ENCODE peak calls at places on chromosomes 2 and 18, in seven cellular contexts. One of them, this sample, is unnamed.
A peak's percentile ranks its signal among the peaks of the same experiment; 100 is the strongest.

GRCh38 chr2:35374845-35375244 is 980.7 kb upstream of the CRIM1 start:
- DNase-seq in cardiac muscle cell: no peak
- DNase-seq in choroid plexus epithelial cell: no peak
- DNase-seq in stomach: no peak
- DNase-seq in OCI-LY7: no peak
- DNase-seq in kidney epithelial cell: no peak
- DNase-seq in heart left ventricle: no peak
- DNase-seq in this sample: no peak

GRCh38 chr18:61031626-61032025 is 301.6 kb upstream of the CDH20 start:
- DNase-seq in stomach: no peak
- DNase-seq in OCI-LY7: no peak
- DNase-seq in kidney epithelial cell: no peak
- DNase-seq in heart left ventricle: no peak
- DNase-seq in cardiac muscle cell: no peak
- DNase-seq in choroid plexus epithelial cell: no peak
- DNase-seq in this sample: no peak

GRCh38 chr18:50753311-50753710 is 66.5 kb downstream of the MRO start:
- DNase-seq in stomach: no peak
- DNase-seq in kidney epithelial cell: no peak
- DNase-seq in cardiac muscle cell: no peak
- DNase-seq in choroid plexus epithelial cell: no peak
- DNase-seq in heart left ventricle: no peak
- DNase-seq in OCI-LY7: no peak
- DNase-seq in this sample: no peak

GRCh38 chr18:709771-710170 is 2.7 kb downstream of the ENOSF1 start:
- DNase-seq in stomach: no peak
- DNase-seq in choroid plexus epithelial cell: no peak
- DNase-seq in kidney epithelial cell: no peak
- DNase-seq in heart left ventricle: no peak
- DNase-seq in cardiac muscle cell: no peak
- DNase-seq in OCI-LY7: no peak
- DNase-seq in this sample: no peak

GRCh38 chr2:27958711-27959378 is 68.3 kb downstream of the BABAM2 start:
- DNase-seq in cardiac muscle cell: peak; percentile 29
- DNase-seq in stomach: no peak
- DNase-seq in kidney epithelial cell: no peak
- DNase-seq in choroid plexus epithelial cell: no peak
- DNase-seq in OCI-LY7: no peak
- DNase-seq in heart left ventricle: no peak
- DNase-seq in this sample: no peak

GRCh38 chr2:127348421-127349000 is 39.3 kb downstream of the MAP3K2 start:
- DNase-seq in heart left ventricle: no peak
- DNase-seq in cardiac muscle cell: peak; percentile 66
- DNase-seq in kidney epithelial cell: no peak
- DNase-seq in stomach: no peak
- DNase-seq in choroid plexus epithelial cell: peak; percentile 27
- DNase-seq in OCI-LY7: peak; percentile 22
- DNase-seq in this sample: no peak

GRCh38 chr2:57882895-57883515 is 163.6 kb upstream of the VRK2 start:
- DNase-seq in stomach: no peak
- DNase-seq in OCI-LY7: no peak
- DNase-seq in cardiac muscle cell: peak; percentile 19
- DNase-seq in choroid plexus epithelial cell: no peak
- DNase-seq in kidney epithelial cell: no peak
- DNase-seq in heart left ventricle: no peak
- DNase-seq in this sample: no peak

GRCh38 chr2:114108819-114109416 is 219.0 kb downstream of the ACTR3 start:
- DNase-seq in kidney epithelial cell: no peak
- DNase-seq in OCI-LY7: no peak
- DNase-seq in heart left ventricle: no peak
- DNase-seq in cardiac muscle cell: no peak
- DNase-seq in stomach: no peak
- DNase-seq in choroid plexus epithelial cell: no peak
- DNase-seq in this sample: no peak

GRCh38 chr18:48705043-48705442 is 166.2 kb downstream of the CTIF start:
- DNase-seq in choroid plexus epithelial cell: no peak
- DNase-seq in kidney epithelial cell: no peak
- DNase-seq in heart left ventricle: peak; percentile 18
- DNase-seq in OCI-LY7: no peak
- DNase-seq in stomach: no peak
- DNase-seq in cardiac muscle cell: no peak
- DNase-seq in this sample: no peak

GRCh38 chr2:38754049-38754448 is 2.9 kb upstream of the SRSF7 start:
- DNase-seq in kidney epithelial cell: no peak
- DNase-seq in OCI-LY7: no peak
- DNase-seq in choroid plexus epithelial cell: no peak
- DNase-seq in stomach: no peak
- DNase-seq in cardiac muscle cell: no peak
- DNase-seq in heart left ventricle: no peak
- DNase-seq in this sample: no peak

GRCh38 chr2:238515411-238515810 is 88.7 kb downstream of the ASB1 start:
- DNase-seq in choroid plexus epithelial cell: no peak
- DNase-seq in kidney epithelial cell: no peak
- DNase-seq in heart left ventricle: no peak
- DNase-seq in stomach: no peak
- DNase-seq in cardiac muscle cell: peak; percentile 52
- DNase-seq in OCI-LY7: no peak
- DNase-seq in this sample: no peak

GRCh38 chr2:43133708-43134570 is 92.5 kb downstream of the ZFP36L2 start:
- DNase-seq in choroid plexus epithelial cell: no peak
- DNase-seq in stomach: peak; percentile 62
- DNase-seq in cardiac muscle cell: no peak
- DNase-seq in heart left ventricle: peak; percentile 41
- DNase-seq in kidney epithelial cell: no peak
- DNase-seq in OCI-LY7: peak; percentile 72
- DNase-seq in this sample: no peak

GRCh38 chr2:120999374-121000097 is 263.9 kb downstream of the GLI2 start:
- DNase-seq in stomach: no peak
- DNase-seq in choroid plexus epithelial cell: no peak
- DNase-seq in OCI-LY7: no peak
- DNase-seq in kidney epithelial cell: no peak
- DNase-seq in heart left ventricle: no peak
- DNase-seq in cardiac muscle cell: no peak
- DNase-seq in this sample: peak; percentile 22

GRCh38 chr2:180319586-180320405 is 312.7 kb upstream of the CWC22 start:
- DNase-seq in kidney epithelial cell: no peak
- DNase-seq in choroid plexus epithelial cell: no peak
- DNase-seq in heart left ventricle: no peak
- DNase-seq in OCI-LY7: peak; percentile 27
- DNase-seq in stomach: no peak
- DNase-seq in cardiac muscle cell: no peak
- DNase-seq in this sample: no peak

GRCh38 chr2:218381916-218382366 is at the start of gene SLC11A1:
- DNase-seq in kidney epithelial cell: no peak
- DNase-seq in OCI-LY7: no peak
- DNase-seq in choroid plexus epithelial cell: no peak
- DNase-seq in stomach: peak; percentile 50
- DNase-seq in heart left ventricle: peak; percentile 73
- DNase-seq in cardiac muscle cell: no peak
- DNase-seq in this sample: peak; percentile 79

GRCh38 chr2:84912984-84913383 is 7.5 kb downstream of the TMSB10 start:
- DNase-seq in stomach: no peak
- DNase-seq in choroid plexus epithelial cell: no peak
- DNase-seq in OCI-LY7: no peak
- DNase-seq in heart left ventricle: no peak
- DNase-seq in kidney epithelial cell: no peak
- DNase-seq in cardiac muscle cell: no peak
- DNase-seq in this sample: no peak

GRCh38 chr2:207180741-207181140 is 15.0 kb upstream of the KLF7 start:
- DNase-seq in choroid plexus epithelial cell: peak; percentile 69
- DNase-seq in kidney epithelial cell: no peak
- DNase-seq in stomach: no peak
- DNase-seq in OCI-LY7: no peak
- DNase-seq in cardiac muscle cell: no peak
- DNase-seq in heart left ventricle: no peak
- DNase-seq in this sample: no peak

GRCh38 chr18:33781429-33781828 is 203.4 kb downstream of the ASXL3 start:
- DNase-seq in cardiac muscle cell: no peak
- DNase-seq in kidney epithelial cell: no peak
- DNase-seq in choroid plexus epithelial cell: no peak
- DNase-seq in stomach: no peak
- DNase-seq in OCI-LY7: no peak
- DNase-seq in heart left ventricle: no peak
- DNase-seq in this sample: no peak

GRCh38 chr2:121748202-121748601 is 7.2 kb upstream of the TSN start:
- DNase-seq in cardiac muscle cell: peak; percentile 52
- DNase-seq in kidney epithelial cell: no peak
- DNase-seq in OCI-LY7: peak; percentile 36
- DNase-seq in choroid plexus epithelial cell: peak; percentile 65
- DNase-seq in stomach: no peak
- DNase-seq in heart left ventricle: no peak
- DNase-seq in this sample: no peak

GRCh38 chr2:20674974-20675679 is 8.2 kb downstream of the GDF7 start:
- DNase-seq in choroid plexus epithelial cell: peak; percentile 76
- DNase-seq in OCI-LY7: no peak
- DNase-seq in heart left ventricle: peak; percentile 80
- DNase-seq in cardiac muscle cell: peak; percentile 90
- DNase-seq in kidney epithelial cell: peak; percentile 25
- DNase-seq in stomach: no peak
- DNase-seq in this sample: no peak

GRCh38 chr18:57743008-57743407 is 60.1 kb downstream of the ATP8B1 start:
- DNase-seq in cardiac muscle cell: peak; percentile 34
- DNase-seq in choroid plexus epithelial cell: peak; percentile 46
- DNase-seq in kidney epithelial cell: peak; percentile 72
- DNase-seq in heart left ventricle: no peak
- DNase-seq in OCI-LY7: no peak
- DNase-seq in stomach: no peak
- DNase-seq in this sample: no peak

GRCh38 chr2:11749646-11750349 is 3.4 kb downstream of the LPIN1 start:
- DNase-seq in choroid plexus epithelial cell: peak; percentile 53
- DNase-seq in OCI-LY7: peak; percentile 51
- DNase-seq in cardiac muscle cell: no peak
- DNase-seq in heart left ventricle: no peak
- DNase-seq in stomach: no peak
- DNase-seq in kidney epithelial cell: no peak
- DNase-seq in this sample: no peak

GRCh38 chr18:63949068-63949737 is at the start of gene HMSD:
- DNase-seq in cardiac muscle cell: peak; percentile 47
- DNase-seq in stomach: peak; percentile 61
- DNase-seq in OCI-LY7: no peak
- DNase-seq in kidney epithelial cell: no peak
- DNase-seq in heart left ventricle: peak; percentile 53
- DNase-seq in choroid plexus epithelial cell: peak; percentile 55
- DNase-seq in this sample: peak; percentile 74

GRCh38 chr2:224309216-224309615 is 92.7 kb downstream of the FAM124B start:
- DNase-seq in OCI-LY7: no peak
- DNase-seq in heart left ventricle: no peak
- DNase-seq in kidney epithelial cell: no peak
- DNase-seq in stomach: no peak
- DNase-seq in cardiac muscle cell: peak; percentile 23
- DNase-seq in choroid plexus epithelial cell: peak; percentile 23
- DNase-seq in this sample: no peak

GRCh38 chr18:44568986-44569385 is 111.7 kb upstream of the SETBP1 start:
- DNase-seq in OCI-LY7: no peak
- DNase-seq in stomach: no peak
- DNase-seq in choroid plexus epithelial cell: peak; percentile 41
- DNase-seq in cardiac muscle cell: no peak
- DNase-seq in kidney epithelial cell: no peak
- DNase-seq in heart left ventricle: no peak
- DNase-seq in this sample: no peak

GRCh38 chr18:77554061-77554460 is 304.4 kb downstream of the GALR1 start:
- DNase-seq in stomach: no peak
- DNase-seq in cardiac muscle cell: no peak
- DNase-seq in heart left ventricle: no peak
- DNase-seq in kidney epithelial cell: no peak
- DNase-seq in choroid plexus epithelial cell: no peak
- DNase-seq in OCI-LY7: no peak
- DNase-seq in this sample: no peak
- TF ChIP-seq CTCF in stomach: no peak
- TF ChIP-seq CTCF in cardiac muscle cell: no peak
- TF ChIP-seq CTCF in heart left ventricle: no peak
- TF ChIP-seq CTCF in kidney epithelial cell: no peak
- TF ChIP-seq CTCF in choroid plexus epithelial cell: no peak
- TF ChIP-seq CTCF in OCI-LY7: no peak
- TF ChIP-seq CTCF in this sample: no peak

GRCh38 chr2:134692461-134692860 is 26.3 kb downstream of the TMEM163 start:
- DNase-seq in cardiac muscle cell: no peak
- DNase-seq in OCI-LY7: peak; percentile 37
- DNase-seq in kidney epithelial cell: no peak
- DNase-seq in stomach: no peak
- DNase-seq in heart left ventricle: no peak
- DNase-seq in choroid plexus epithelial cell: no peak
- DNase-seq in this sample: no peak
- TF ChIP-seq CTCF in cardiac muscle cell: no peak
- TF ChIP-seq CTCF in OCI-LY7: peak; percentile 51
- TF ChIP-seq CTCF in kidney epithelial cell: no peak
- TF ChIP-seq CTCF in stomach: no peak
- TF ChIP-seq CTCF in heart left ventricle: no peak
- TF ChIP-seq CTCF in choroid plexus epithelial cell: no peak
- TF ChIP-seq CTCF in this sample: no peak

DNA sequence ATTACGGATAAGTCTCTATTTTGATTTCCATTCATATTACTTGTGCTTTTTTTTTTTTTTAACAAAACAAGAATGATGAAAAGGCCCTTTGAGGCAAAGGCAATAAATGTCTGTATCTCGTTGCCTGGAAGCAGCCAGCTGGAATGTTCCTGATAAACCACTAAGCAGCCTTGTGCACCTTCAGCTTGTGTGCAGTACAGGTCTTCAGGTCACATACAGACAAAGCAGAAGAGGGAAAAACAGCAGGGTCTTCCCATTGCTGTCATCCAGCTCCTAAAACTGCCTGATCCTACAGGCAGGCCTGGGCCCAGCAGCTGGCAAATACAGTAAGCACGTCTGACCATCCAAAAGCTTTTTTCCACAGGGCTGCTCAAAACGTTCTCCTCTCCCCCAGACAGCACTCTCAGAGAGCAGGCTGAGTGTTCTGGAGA is 14.5 kb downstream of the EFR3B start:
- DNase-seq in kidney epithelial cell: no peak
- DNase-seq in cardiac muscle cell: no peak
- DNase-seq in stomach: no peak
- DNase-seq in choroid plexus epithelial cell: no peak
- DNase-seq in OCI-LY7: no peak
- DNase-seq in heart left ventricle: no peak
- DNase-seq in this sample: no peak
- TF ChIP-seq CTCF in kidney epithelial cell: no peak
- TF ChIP-seq CTCF in cardiac muscle cell: no peak
- TF ChIP-seq CTCF in stomach: no peak
- TF ChIP-seq CTCF in choroid plexus epithelial cell: no peak
- TF ChIP-seq CTCF in OCI-LY7: no peak
- TF ChIP-seq CTCF in heart left ventricle: no peak
- TF ChIP-seq CTCF in this sample: no peak

GRCh38 chr2:187590175-187590574 is 35.9 kb upstream of the TFPI start:
- DNase-seq in kidney epithelial cell: no peak
- DNase-seq in stomach: no peak
- DNase-seq in cardiac muscle cell: no peak
- DNase-seq in heart left ventricle: no peak
- DNase-seq in choroid plexus epithelial cell: no peak
- DNase-seq in OCI-LY7: no peak
- DNase-seq in this sample: no peak

GRCh38 chr2:187593098-187593497 is 38.9 kb upstream of the TFPI start:
- DNase-seq in cardiac muscle cell: no peak
- DNase-seq in kidney epithelial cell: no peak
- DNase-seq in stomach: no peak
- DNase-seq in choroid plexus epithelial cell: no peak
- DNase-seq in OCI-LY7: no peak
- DNase-seq in heart left ventricle: no peak
- DNase-seq in this sample: no peak

GRCh38 chr2:187593697-187594096 is 39.5 kb upstream of the TFPI start:
- DNase-seq in cardiac muscle cell: no peak
- DNase-seq in kidney epithelial cell: no peak
- DNase-seq in heart left ventricle: no peak
- DNase-seq in OCI-LY7: no peak
- DNase-seq in stomach: no peak
- DNase-seq in choroid plexus epithelial cell: peak; percentile 50
- DNase-seq in this sample: no peak

GRCh38 chr2:187594801-187595200 is 40.6 kb upstream of the TFPI start:
- DNase-seq in kidney epithelial cell: no peak
- DNase-seq in stomach: no peak
- DNase-seq in OCI-LY7: no peak
- DNase-seq in heart left ventricle: no peak
- DNase-seq in choroid plexus epithelial cell: peak; percentile 48
- DNase-seq in cardiac muscle cell: peak; percentile 20
- DNase-seq in this sample: no peak
- TF ChIP-seq CTCF in kidney epithelial cell: no peak
- TF ChIP-seq CTCF in stomach: no peak
- TF ChIP-seq CTCF in OCI-LY7: no peak
- TF ChIP-seq CTCF in heart left ventricle: no peak
- TF ChIP-seq CTCF in choroid plexus epithelial cell: peak; percentile 28
- TF ChIP-seq CTCF in cardiac muscle cell: no peak
- TF ChIP-seq CTCF in this sample: no peak